ENCODE peak calls at places on chromosomes 3 and 15, in four cellular contexts. E is spleen, Q is heart left ventricle, F is ovary. N is an unnamed sample. For H3K36me3, the result is how much of the 10 kb centered on the place peaks cover.

GRCh38 chr3:123246846-123247245 is 45.1 kb downstream of the SEC22A start:
- DNase-seq in E (no peak), Q (no peak), F (no peak), N (no peak)

GRCh38 chr15:80689297-80689696 is 5.8 kb upstream of the ABHD17C start:
- DNase-seq in E (no peak), Q (no peak), F (no peak), N (no peak)

GRCh38 chr15:89335289-89336041 is 841 bp upstream of the POLG start:
- DNase-seq in E (no peak), Q (peak), F (no peak), N (peak)

GRCh38 chr3:165466856-165467255 is 270.7 kb upstream of the SLITRK3 start:
- DNase-seq in E (no peak), Q (no peak), F (no peak), N (no peak)

GRCh38 chr3:14598143-14598569 is 53.4 kb upstream of the CCDC174 start:
- DNase-seq in E (peak), Q (no peak), F (no peak), N (no peak)

GRCh38 chr3:180059351-180059750 is 22.6 kb upstream of the PEX5L start:
- DNase-seq in E (no peak), Q (no peak), F (no peak), N (no peak)

GRCh38 chr15:89171136-89172072 is 50.0 kb downstream of the RLBP1 start:
- DNase-seq in E (peak), Q (no peak), F (no peak), N (peak)

GRCh38 chr3:159189994-159190669 is 388.3 kb downstream of the MFSD1 start:
- DNase-seq in E (no peak), Q (no peak), F (no peak), N (no peak)

GRCh38 chr15:28104326-28104725 is 5.2 kb upstream of the OCA2 start:
- DNase-seq in E (peak), Q (no peak), F (no peak), N (no peak)

GRCh38 chr3:153768559-153769469 is 352.4 kb upstream of the ARHGEF26 start:
- DNase-seq in E (peak), Q (no peak), F (peak), N (peak)

GRCh38 chr15:35306361-35306981 is 221.4 kb upstream of the NANOGP8 start:
- DNase-seq in E (no peak), Q (no peak), F (no peak), N (peak)

GRCh38 chr3:187955076-187955952 is 198.6 kb upstream of the LPP start:
- DNase-seq in E (no peak), Q (no peak), F (peak), N (no peak)

GRCh38 chr15:60389261-60390077 is 8.3 kb downstream of the ANXA2 start:
- DNase-seq in E (no peak), Q (no peak), F (no peak), N (no peak)

GRCh38 chr3:114746502-114746901 is 400.6 kb downstream of the ZBTB20 start:
- DNase-seq in E (no peak), Q (no peak), F (no peak), N (no peak)

GRCh38 chr15:30922469-30923311 is 19.0 kb downstream of the FAN1 start:
- DNase-seq in E (no peak), Q (no peak), F (no peak), N (peak)

DNA sequence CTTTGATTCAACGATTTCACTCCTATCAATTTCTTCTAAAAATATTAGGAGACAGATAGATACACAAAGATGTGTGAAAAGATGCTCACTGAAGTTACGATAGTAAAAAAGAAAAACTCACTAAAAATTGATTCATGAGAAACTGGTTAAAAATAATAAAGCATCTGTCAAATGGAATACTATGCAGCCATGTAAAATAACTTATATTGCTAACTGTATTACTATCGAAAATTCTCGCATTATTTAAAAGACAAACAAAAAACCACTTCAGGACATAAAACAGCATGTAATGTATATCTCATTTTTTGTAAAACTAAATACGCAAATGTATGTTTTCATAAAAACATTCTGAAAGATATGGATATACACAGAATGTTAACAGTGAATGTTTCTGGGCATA is 33.4 kb upstream of the LDHAL6B start:
- DNase-seq in E (no peak), Q (no peak), F (no peak), N (no peak)
- H3K36me3 ChIP-seq in E (under half), Q (under half), F (under half), N (under half)

DNA sequence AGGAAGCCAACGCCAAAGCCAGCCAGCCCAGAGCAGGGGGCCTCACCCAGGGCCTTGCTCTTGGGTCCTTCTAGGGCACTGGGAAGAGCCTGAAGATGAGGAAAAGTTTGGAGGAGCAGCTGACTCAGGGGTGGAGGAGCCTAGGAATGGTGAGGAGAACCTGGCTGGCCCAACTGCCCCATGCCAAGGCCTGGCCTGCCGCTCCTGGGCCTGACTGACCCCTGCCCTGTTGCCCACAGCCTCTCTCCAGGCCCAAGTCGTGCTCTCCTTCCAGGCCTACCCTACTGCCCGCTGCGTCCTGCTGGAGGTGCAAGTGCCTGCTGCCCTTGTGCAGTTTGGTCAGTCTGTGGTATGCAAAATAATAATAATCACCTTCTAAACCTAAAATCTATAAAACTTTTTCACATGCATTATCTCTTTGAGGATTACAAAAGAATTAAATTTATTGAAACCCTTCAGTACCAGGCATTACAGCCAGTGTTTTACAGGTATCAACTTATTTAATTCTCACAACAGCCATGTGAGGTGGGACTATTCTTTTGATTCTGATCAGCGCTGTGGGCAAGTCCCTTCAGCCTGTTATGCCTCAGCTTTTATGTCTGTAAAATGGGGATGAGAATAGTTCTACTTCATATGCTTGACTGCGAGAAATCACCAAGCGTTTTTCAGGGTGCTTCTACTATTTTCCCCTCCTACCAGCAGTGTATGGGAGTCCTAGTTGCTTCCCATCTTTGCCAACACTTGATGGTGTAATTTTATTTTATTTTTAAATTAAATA is 1.6 kb downstream of the IL17RC start:
- DNase-seq in E (peak), Q (no peak), F (no peak), N (no peak)
- TF ChIP-seq POLR2A in E (no peak), Q (no peak), F (no peak), N (no peak)

DNA sequence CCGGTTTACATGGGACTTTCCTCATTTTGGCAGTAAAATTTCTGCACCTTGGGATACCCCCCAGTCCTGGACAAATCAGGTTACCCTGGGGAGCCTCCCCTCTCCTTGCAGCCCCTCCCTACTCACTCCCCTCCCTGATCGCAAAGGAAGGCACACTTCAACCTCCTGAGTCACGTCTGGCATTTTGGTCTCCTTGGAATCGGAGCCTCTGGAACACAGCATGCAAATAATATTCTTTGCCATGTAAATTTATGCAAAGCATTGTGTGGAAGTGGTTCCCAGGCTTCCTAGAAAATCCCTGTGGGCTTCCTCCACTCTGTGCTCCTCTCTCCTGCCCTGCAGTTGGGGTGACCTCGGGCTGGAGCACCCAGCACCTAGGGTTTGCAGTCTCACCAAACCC is 11.6 kb downstream of the SCN5A start:
- DNase-seq in E (no peak), Q (peak), F (no peak), N (no peak)
- H3K36me3 ChIP-seq in E (under half), Q (under half), F (under half), N (under half)

GRCh38 chr3:113746955-113747718 is at the start of gene ATP6V1A:
- DNase-seq in E (peak), Q (peak), F (peak), N (peak)

GRCh38 chr3:113747719-113748046 is 848 bp downstream of the ATP6V1A start:
- DNase-seq in E (no peak), Q (no peak), F (no peak), N (no peak)

GRCh38 chr3:113745273-113746068 is 578 bp downstream of the NAA50 start:
- DNase-seq in E (peak), Q (peak), F (peak), N (peak)

GRCh38 chr3:113744941-113745272 is 1.1 kb downstream of the NAA50 start:
- DNase-seq in E (no peak), Q (no peak), F (no peak), N (no peak)

DNA sequence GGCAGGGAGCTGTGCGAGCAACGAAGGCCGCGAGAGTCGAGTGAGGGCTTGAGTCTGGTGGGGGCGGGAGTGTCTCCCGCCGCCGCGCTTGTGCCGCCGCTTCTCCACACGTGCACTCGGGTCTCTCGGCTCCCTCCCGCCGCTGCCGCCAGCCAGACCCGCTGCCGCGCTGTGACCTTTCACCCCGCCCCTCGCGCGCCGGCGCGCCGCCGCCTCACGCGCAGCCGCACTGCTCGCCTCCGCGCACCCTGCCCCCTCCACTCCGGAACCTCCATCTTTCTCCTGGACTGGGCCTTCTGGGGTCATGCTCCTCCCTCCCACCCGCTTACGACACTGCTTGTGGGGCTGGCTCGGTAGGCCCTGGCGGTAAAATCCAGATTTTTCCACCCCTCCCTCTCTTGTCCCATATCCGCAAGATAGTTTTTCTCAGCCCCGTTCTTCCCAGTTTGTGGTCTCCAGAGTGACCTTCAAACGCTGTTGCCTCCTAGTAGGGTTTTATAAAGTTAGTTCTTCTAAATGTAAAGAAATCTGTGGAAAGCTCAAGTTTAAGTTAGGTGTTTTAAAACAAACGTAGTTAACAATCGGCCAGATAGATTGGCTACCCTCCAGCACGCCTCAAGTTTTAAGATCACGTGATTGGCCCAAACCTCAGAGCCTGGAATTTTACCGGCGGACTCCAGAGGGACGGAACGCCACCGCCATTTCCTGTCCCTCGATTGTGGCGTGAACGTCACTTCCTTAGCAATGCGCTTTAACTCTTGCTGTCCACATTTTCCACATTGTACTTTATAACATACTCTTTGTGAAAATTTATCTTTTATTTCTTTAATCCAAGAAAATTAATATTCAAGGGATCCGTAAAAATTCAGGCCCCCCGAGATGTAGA is at the start of gene NAA50:
- DNase-seq in E (peak), Q (peak), F (peak), N (peak)
- TF ChIP-seq POLR2A in E (no peak), Q (no peak), F (peak), N (peak)

GRCh38 chr3:53252105-53252946 is 3.5 kb downstream of the TKT start:
- DNase-seq in E (no peak), Q (no peak), F (no peak), N (no peak)
- H3K36me3 ChIP-seq in E (under half), Q (under half), F (under half), N (under half)

DNA sequence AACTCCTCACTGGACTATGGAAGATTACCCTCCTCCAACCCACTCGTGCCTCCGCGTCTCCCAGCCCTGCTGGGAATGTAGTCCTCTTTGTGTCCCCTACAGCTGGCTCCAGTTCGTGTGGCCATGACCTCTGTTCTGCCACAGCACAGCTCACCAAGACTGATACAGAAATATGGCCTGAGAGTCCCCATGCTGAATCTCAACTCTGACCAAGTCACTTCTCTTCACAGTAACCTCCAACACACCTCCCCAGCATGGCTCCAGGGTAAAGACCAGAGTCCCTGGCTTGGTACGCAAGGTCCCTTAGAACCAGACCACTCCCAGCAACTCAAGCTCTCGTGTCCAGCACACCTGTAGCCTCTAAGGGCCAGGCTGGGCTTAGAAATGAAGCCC is 2.3 kb upstream of the COL7A1 start:
- DNase-seq in E (no peak), Q (peak), F (no peak), N (no peak)
- TF ChIP-seq POLR2A in E (no peak), Q (no peak), F (no peak), N (no peak)

DNA sequence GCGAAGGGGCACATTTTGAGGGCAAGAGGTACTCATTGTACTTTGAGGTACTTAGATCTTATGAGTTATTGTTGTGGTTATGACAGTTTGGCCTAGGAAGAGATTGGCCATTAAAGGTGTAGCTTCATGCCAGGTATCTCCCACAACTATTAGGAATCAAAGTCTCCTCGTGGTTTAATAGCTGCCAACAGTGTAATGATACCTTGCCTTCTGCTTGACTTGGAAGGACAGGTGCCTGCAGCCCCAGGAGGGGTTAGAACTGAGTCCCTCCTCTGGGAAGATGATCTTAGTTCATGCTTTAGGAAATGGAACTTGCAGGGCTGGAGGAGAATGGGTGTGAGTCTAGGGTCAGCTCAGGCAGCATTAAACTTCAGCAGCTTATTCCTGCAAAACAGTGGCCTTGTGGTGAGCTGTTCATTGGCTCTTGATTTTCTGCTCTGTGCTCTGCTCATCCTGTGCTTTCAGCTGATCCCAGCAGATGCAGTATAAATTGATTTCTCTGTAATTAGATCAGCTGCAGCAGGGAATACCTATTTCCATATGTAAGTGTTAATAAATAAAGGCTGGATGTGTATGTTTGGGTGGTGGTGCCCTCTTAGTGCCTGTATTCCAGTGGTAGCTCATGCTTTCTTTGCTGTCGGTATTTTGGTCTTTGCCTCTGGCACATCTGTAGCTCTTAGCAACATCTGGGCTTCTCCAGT is 40.5 kb downstream of the ZNF609 start:
- DNase-seq in E (no peak), Q (no peak), F (no peak), N (no peak)
- H3K36me3 ChIP-seq in E (under half), Q (under half), F (under half), N (under half)

GRCh38 chr3:169764453-169765280 is at the start of gene TERC:
- DNase-seq in E (peak), Q (peak), F (peak), N (peak)
- TF ChIP-seq POLR2A in E (peak), Q (peak), F (peak), N (peak)

GRCh38 chr3:101972430-101973162 is 123.3 kb downstream of the NFKBIZ start:
- DNase-seq in E (no peak), Q (no peak), F (no peak), N (no peak)

GRCh38 chr3:101978348-101978747 is 129.0 kb downstream of the NFKBIZ start:
- DNase-seq in E (no peak), Q (no peak), F (no peak), N (no peak)

GRCh38 chr3:101973163-101973505 is 123.8 kb downstream of the NFKBIZ start:
- DNase-seq in E (no peak), Q (no peak), F (no peak), N (no peak)

GRCh38 chr3:101979033-101979432 is 129.7 kb downstream of the NFKBIZ start:
- DNase-seq in E (no peak), Q (no peak), F (no peak), N (no peak)

DNA sequence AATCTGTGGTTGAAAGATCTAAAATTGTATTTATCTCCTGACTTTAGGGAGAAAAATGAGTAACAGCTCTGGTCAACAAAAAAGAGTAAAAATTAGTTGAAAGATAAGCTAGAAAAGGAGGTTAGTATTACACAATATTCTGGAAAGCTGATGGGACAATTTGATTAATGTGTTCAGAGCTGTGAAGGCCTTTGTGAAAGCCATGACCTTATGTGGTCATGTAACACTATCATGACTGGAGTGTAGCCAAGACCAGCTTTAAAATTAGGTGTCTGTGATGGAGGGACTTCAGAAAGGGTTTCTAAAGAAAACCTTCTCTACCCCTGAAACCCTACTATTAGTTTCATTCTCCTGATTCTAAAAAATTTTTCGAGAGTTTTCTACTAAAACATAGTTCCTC is 127.2 kb downstream of the NFKBIZ start:
- DNase-seq in E (no peak), Q (no peak), F (no peak), N (no peak)
- H3K36me3 ChIP-seq in E (under half), Q (under half), F (under half), N (under half)